ENCODE peak calls at places on chromosomes 6 and 20, in six cellular contexts. M is AG09319; O is mucosa of descending colon; R is CD4-positive, alpha-beta memory T cell; N is iris pigment epithelial cell; L is NCI-H1436. Z is an unnamed sample.

GRCh38 chr6:1267790-1268762 is 43.8 kb upstream of the FOXQ1 start:
- DNase-seq in M (no peak), O (no peak), R (no peak), N (no peak), L (no peak), Z (no peak)

GRCh38 chr6:20188630-20189075 is 23.6 kb downstream of the MBOAT1 start:
- DNase-seq in M (no peak), O (no peak), R (no peak), N (no peak), L (no peak), Z (no peak)

GRCh38 chr6:166771701-166772100 is 144.7 kb upstream of the RPS6KA2 start:
- DNase-seq in M (no peak), O (no peak), R (no peak), N (no peak), L (no peak), Z (no peak)

GRCh38 chr6:137660296-137660731 is 166.1 kb upstream of the OLIG3 start:
- DNase-seq in M (no peak), O (no peak), R (no peak), N (no peak), L (no peak), Z (no peak)

GRCh38 chr6:16355699-16356481 is 117.5 kb downstream of the GMPR start:
- DNase-seq in M (no peak), O (no peak), R (no peak), N (peak), L (no peak), Z (no peak)

GRCh38 chr20:48154040-48154439 is 368.8 kb upstream of the SULF2 start:
- DNase-seq in M (no peak), O (no peak), R (no peak), N (no peak), L (no peak), Z (no peak)

GRCh38 chr20:17875981-17876385 is 92.6 kb downstream of the SNX5 start:
- DNase-seq in M (no peak), O (peak), R (no peak), N (no peak), L (no peak), Z (no peak)

GRCh38 chr20:47149939-47150338 is 206.6 kb downstream of the ZMYND8 start:
- DNase-seq in M (no peak), O (no peak), R (no peak), N (no peak), L (no peak), Z (no peak)

GRCh38 chr6:43606019-43606418 is 23.0 kb downstream of the GTPBP2 start:
- DNase-seq in M (no peak), O (no peak), R (no peak), N (no peak), L (no peak), Z (no peak)

GRCh38 chr6:52877168-52877567 is 32.3 kb downstream of the GSTA3 start:
- DNase-seq in M (peak), O (no peak), R (no peak), N (peak), L (no peak), Z (no peak)

GRCh38 chr6:1525364-1526038 is 84.2 kb upstream of the FOXC1 start:
- DNase-seq in M (no peak), O (no peak), R (no peak), N (no peak), L (no peak), Z (no peak)

GRCh38 chr20:1809121-1809520 is 86.1 kb upstream of the SIRPA start:
- DNase-seq in M (no peak), O (no peak), R (no peak), N (peak), L (no peak), Z (no peak)

GRCh38 chr6:7827142-7827541 is 83.4 kb downstream of the TXNDC5 start:
- DNase-seq in M (no peak), O (no peak), R (no peak), N (peak), L (no peak), Z (no peak)

GRCh38 chr20:38290829-38291581 is 13.0 kb upstream of the BPI start:
- DNase-seq in M (no peak), O (no peak), R (no peak), N (peak), L (no peak), Z (peak)

GRCh38 chr6:117497237-117497636 is 14.8 kb downstream of the DCBLD1 start:
- DNase-seq in M (no peak), O (no peak), R (no peak), N (no peak), L (no peak), Z (no peak)

GRCh38 chr6:63615590-63615989 is 20.0 kb upstream of the PHF3 start:
- DNase-seq in M (no peak), O (no peak), R (no peak), N (peak), L (no peak), Z (no peak)

GRCh38 chr6:45710304-45710821 is 305.3 kb downstream of the CLIC5 start:
- DNase-seq in M (peak), O (peak), R (no peak), N (peak), L (no peak), Z (no peak)

GRCh38 chr20:10447028-10447427 is 11.9 kb downstream of the SLX4IP start:
- DNase-seq in M (peak), O (no peak), R (peak), N (peak), L (peak), Z (no peak)

GRCh38 chr20:35952480-35953410 is 1.6 kb downstream of the SCAND1 start:
- DNase-seq in M (no peak), O (no peak), R (no peak), N (peak), L (no peak), Z (no peak)

GRCh38 chr6:21479140-21479539 is 114.4 kb upstream of the SOX4 start:
- DNase-seq in M (no peak), O (no peak), R (no peak), N (peak), L (peak), Z (no peak)

GRCh38 chr6:44594471-44594870 is 207.0 kb downstream of the CDC5L start:
- DNase-seq in M (no peak), O (no peak), R (no peak), N (no peak), L (no peak), Z (no peak)

GRCh38 chr6:67112120-67112519 is 1405.1 kb upstream of the EYS start:
- DNase-seq in M (no peak), O (no peak), R (no peak), N (no peak), L (no peak), Z (no peak)

GRCh38 chr20:22584922-22585785 is 782 bp upstream of the FOXA2 start:
- DNase-seq in M (no peak), O (peak), R (no peak), N (no peak), L (peak), Z (no peak)

GRCh38 chr20:61569836-61570235 is 317.8 kb downstream of the CDH4 start:
- DNase-seq in M (no peak), O (no peak), R (no peak), N (no peak), L (no peak), Z (no peak)

GRCh38 chr20:48803522-48804053 is 24.2 kb downstream of the PREX1 start:
- DNase-seq in M (no peak), O (no peak), R (no peak), N (no peak), L (no peak), Z (no peak)

Z was measured in neural crest cell.